ENCODE peak calls at places on chromosomes 7 and 10, in eight cellular contexts. S, L, K, B, P, W, J and V are unnamed samples.

GRCh38 chr7:156578578-156578940 is 62.0 kb upstream of the RNF32 start:
- DNase-seq in W (no peak), B (no peak), P (no peak), S (no peak), K (no peak), L (no peak), J (no peak), V (no peak)

GRCh38 chr7:26135551-26135950 is 16.4 kb upstream of the NFE2L3 start:
- DNase-seq in P (no peak), W (no peak), J (no peak), K (no peak), S (no peak), L (no peak), B (no peak), V (no peak)

GRCh38 chr7:47725031-47725780 is 143.3 kb upstream of the TNS3 start:
- DNase-seq in L (no peak), B (no peak), W (no peak), P (peak), J (no peak), S (no peak), K (no peak), V (peak)

GRCh38 chr10:130998046-130998435 is 313.5 kb downstream of the TCERG1L start:
- DNase-seq in K (no peak), S (peak), P (no peak), B (no peak), W (no peak), J (no peak), L (no peak), V (no peak)

GRCh38 chr7:106326594-106327537 is 42.1 kb upstream of the NAMPT start:
- DNase-seq in P (peak), L (no peak), J (no peak), B (no peak), S (no peak), K (no peak), W (no peak), V (no peak)

GRCh38 chr7:65387893-65388292 is 14.2 kb downstream of the ZNF92 start:
- DNase-seq in B (no peak), K (no peak), W (no peak), L (no peak), S (no peak), J (no peak), P (no peak), V (no peak)

GRCh38 chr10:45437587-45438456 is 63.8 kb downstream of the ALOX5 start:
- DNase-seq in W (no peak), S (no peak), L (peak), P (no peak), J (no peak), B (no peak), K (no peak), V (no peak)

GRCh38 chr10:52226448-52226847 is 87.6 kb upstream of the DKK1 start:
- DNase-seq in W (no peak), L (peak), J (peak), B (no peak), S (no peak), K (no peak), P (peak), V (peak)

GRCh38 chr7:125061776-125062397 is 132.3 kb upstream of the POT1 start:
- DNase-seq in B (no peak), S (peak), L (peak), W (no peak), K (no peak), J (no peak), P (peak), V (peak)

GRCh38 chr7:121384159-121384745 is 11.9 kb downstream of the FAM3C start:
- DNase-seq in B (no peak), S (no peak), L (no peak), K (no peak), P (no peak), W (no peak), J (no peak), V (no peak)

GRCh38 chr10:102523250-102524029 is 19.7 kb downstream of the SUFU start:
- DNase-seq in J (no peak), B (no peak), L (peak), S (no peak), K (no peak), P (peak), W (no peak), V (peak)

GRCh38 chr10:26777686-26778085 is 80.2 kb downstream of the PDSS1 start:
- DNase-seq in L (no peak), P (no peak), K (no peak), S (no peak), W (no peak), J (no peak), B (no peak), V (no peak)

GRCh38 chr10:80535671-80536360 is 1.9 kb upstream of the SH2D4B start:
- DNase-seq in K (peak), J (no peak), B (peak), W (peak), P (no peak), L (peak), S (peak), V (peak)

GRCh38 chr10:101005869-101006567 is 6.4 kb downstream of the LZTS2 start:
- DNase-seq in W (no peak), S (no peak), J (no peak), B (no peak), P (no peak), K (no peak), L (no peak), V (no peak)